ENCODE peak calls at places on chromosomes 6 and 20, in six cellular contexts. O is thyroid gland, W is psoas muscle, U is body of pancreas, A is ovary, P is heart right ventricle. Z is an unnamed sample.
A peak's percentile ranks its signal among the peaks of the same experiment; 100 is the strongest.

GRCh38 chr20:52004720-52005119 is 186.9 kb downstream of the ZFP64 start:
- DNase-seq in O (no peak), W (no peak), U (no peak), A (no peak), P (no peak), Z (no peak)

GRCh38 chr6:169292340-169293124 is 38.9 kb upstream of the THBS2 start:
- DNase-seq in O (no peak), W (peak; percentile 68), U (no peak), A (no peak), P (no peak), Z (no peak)

GRCh38 chr20:24102290-24102689 is 113.7 kb upstream of the GGTLC1 start:
- DNase-seq in O (no peak), W (no peak), U (no peak), A (no peak), P (no peak), Z (no peak)

GRCh38 chr6:52712136-52712535 is 41.2 kb downstream of the TMEM14A start:
- DNase-seq in O (no peak), W (no peak), U (no peak), A (no peak), P (no peak), Z (no peak)

GRCh38 chr6:151068761-151069312 is 170.9 kb upstream of the AKAP12 start:
- DNase-seq in O (no peak), W (no peak), U (no peak), A (no peak), P (no peak), Z (no peak)

GRCh38 chr6:94254689-94255088 is 835.3 kb upstream of the EPHA7 start:
- DNase-seq in O (no peak), W (no peak), U (no peak), A (no peak), P (no peak), Z (no peak)

GRCh38 chr20:22586645-22587310 is 2.4 kb upstream of the FOXA2 start:
- DNase-seq in O (peak; percentile 61), W (peak; percentile 65), U (peak; percentile 89), A (no peak), P (no peak), Z (no peak)

GRCh38 chr6:3231213-3232016 is 4.0 kb upstream of the TUBB2B start:
- DNase-seq in O (peak; percentile 48), W (peak; percentile 73), U (peak; percentile 94), A (peak; percentile 63), P (no peak), Z (peak; percentile 84)

GRCh38 chr6:107806675-107807074 is 17.4 kb downstream of the SCML4 start:
- DNase-seq in O (no peak), W (no peak), U (peak; percentile 41), A (no peak), P (no peak), Z (no peak)

GRCh38 chr6:166438211-166438861 is 55.6 kb upstream of the MPC1 start:
- DNase-seq in O (no peak), W (no peak), U (no peak), A (no peak), P (no peak), Z (peak; percentile 25)

GRCh38 chr6:38161754-38162492 is 342.4 kb downstream of the ZFAND3 start:
- DNase-seq in O (no peak), W (no peak), U (no peak), A (no peak), P (no peak), Z (no peak)

GRCh38 chr6:17729223-17730077 is 22.7 kb upstream of the NUP153 start:
- DNase-seq in O (no peak), W (no peak), U (no peak), A (no peak), P (no peak), Z (no peak)

GRCh38 chr6:116370717-116371383 is at the start of gene DSE:
- DNase-seq in O (peak; percentile 59), W (peak; percentile 91), U (peak; percentile 62), A (peak; percentile 92), P (peak; percentile 85), Z (peak; percentile 35)

GRCh38 chr6:33294086-33294823 is 4.5 kb downstream of the RGL2 start:
- DNase-seq in O (no peak), W (no peak), U (no peak), A (no peak), P (no peak), Z (no peak)

GRCh38 chr20:64216910-64217309 is 38.6 kb upstream of the PCMTD2 start:
- DNase-seq in O (no peak), W (no peak), U (no peak), A (no peak), P (no peak), Z (no peak)
- H3K27ac ChIP-seq in O (no peak overlapping the region), W (no peak overlapping the region), U (no peak overlapping the region), A (no peak overlapping the region), P (no peak overlapping the region), Z (no peak overlapping the region)

GRCh38 chr20:10699506-10699905 is 25.7 kb upstream of the JAG1 start:
- DNase-seq in O (no peak), W (no peak), U (no peak), A (no peak), P (no peak), Z (no peak)
- TF ChIP-seq CTCF in O (no peak), W (no peak), U (no peak), A (no peak), P (no peak), Z (no peak)

GRCh38 chr6:19690676-19691075 is 146.5 kb upstream of the ID4 start:
- DNase-seq in O (no peak), W (no peak), U (no peak), A (no peak), P (no peak), Z (no peak)
- H3K4me3 ChIP-seq in O (no peak overlapping the region), W (no peak overlapping the region), U (no peak overlapping the region), A (no peak overlapping the region), P (no peak overlapping the region), Z (peak overlapping the region; percentile 59)

DNA sequence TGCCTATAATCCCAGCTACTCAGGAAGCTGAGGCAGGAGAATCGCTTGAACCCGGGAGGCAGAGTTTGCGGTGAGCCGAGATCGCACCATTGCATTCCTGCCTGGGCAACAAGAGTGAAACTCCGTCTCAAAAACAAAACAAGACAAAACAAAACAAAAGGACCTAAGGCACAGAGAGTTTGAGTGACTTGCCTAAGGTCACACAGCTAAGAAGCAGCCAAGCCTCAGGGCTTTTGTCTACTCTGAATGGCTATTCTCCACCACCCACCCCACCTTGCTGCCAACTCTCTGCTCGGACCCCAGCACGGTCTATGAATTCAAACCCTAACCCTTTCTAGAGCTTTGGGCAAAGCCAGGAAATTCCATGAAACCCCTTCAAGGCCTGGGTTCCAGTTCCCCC is 19.1 kb upstream of the TTPAL start:
- DNase-seq in O (no peak), W (no peak), U (no peak), A (no peak), P (no peak), Z (no peak)
- H3K27ac ChIP-seq in O (no peak overlapping the region), W (no peak overlapping the region), U (no peak overlapping the region), A (no peak overlapping the region), P (no peak overlapping the region), Z (no peak overlapping the region)

DNA sequence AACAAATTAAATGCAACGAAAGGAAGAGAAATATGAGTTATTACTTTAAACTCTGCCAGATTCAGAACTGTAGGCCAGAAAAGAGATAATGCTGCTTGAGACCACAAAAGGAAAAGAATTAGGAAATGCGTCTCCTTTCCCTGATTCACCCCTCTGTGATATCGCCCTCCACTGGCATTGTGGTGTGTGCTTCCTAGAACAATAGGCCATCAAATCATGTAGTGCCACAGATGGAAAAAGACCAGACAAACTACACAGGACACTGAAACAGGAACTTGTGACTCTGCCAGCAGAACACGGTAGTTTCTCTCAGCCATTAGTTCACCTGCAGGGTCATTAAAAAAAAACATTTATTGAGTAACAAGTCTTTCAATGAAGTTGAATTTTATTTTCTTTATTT is 14.8 kb upstream of the LAMA4 start:
- DNase-seq in O (no peak), W (no peak), U (no peak), A (no peak), P (no peak), Z (no peak)
- TF ChIP-seq CTCF in O (peak; percentile 13), W (peak; percentile 8), U (no peak), A (no peak), P (peak; percentile 27), Z (no peak)

DNA sequence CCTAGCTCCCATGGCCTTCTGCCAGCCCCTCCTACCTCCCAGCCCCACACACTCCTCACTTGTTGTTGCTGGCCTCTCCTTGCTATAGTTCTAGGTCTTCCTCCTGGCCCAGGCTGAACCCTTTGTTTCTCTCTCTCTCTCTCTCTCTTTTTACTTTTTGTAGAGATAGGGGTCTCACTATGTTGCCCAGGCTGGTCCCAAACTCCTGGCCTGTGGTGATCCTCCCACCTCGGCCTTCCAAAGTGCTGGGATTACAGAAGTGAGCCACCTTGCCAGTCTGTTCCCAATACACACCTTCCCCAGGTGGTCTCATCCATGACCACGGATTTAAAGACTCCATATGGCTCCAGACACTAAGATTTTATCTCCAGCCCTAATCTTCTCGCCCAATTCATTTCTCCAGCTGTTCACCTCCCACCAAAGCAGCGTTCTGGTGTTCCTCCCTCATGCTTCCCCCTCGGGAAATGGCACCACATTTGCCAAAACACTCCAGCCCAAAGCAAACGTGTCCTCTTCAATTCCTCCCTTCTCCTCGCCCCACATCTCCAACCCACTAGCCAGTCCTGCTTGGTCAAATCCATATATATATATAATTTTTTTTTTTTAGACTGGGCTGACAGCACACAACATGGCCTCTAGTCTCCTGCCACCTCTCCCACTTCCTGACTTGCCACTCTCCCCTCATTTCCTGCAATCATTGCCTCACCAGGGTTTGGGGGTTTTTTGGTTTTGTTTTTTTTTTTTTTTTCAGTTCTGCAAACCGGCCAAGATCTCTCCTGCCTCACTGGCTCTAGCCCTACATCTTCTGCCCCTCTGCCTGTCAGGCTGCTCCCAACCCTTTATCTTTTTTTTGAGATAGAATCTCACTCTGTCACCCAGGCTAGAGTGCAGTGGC is 104.4 kb downstream of the NCR2 start:
- DNase-seq in O (no peak), W (no peak), U (no peak), A (no peak), P (no peak), Z (no peak)
- H3K4me3 ChIP-seq in O (no peak overlapping the region), W (no peak overlapping the region), U (no peak overlapping the region), A (no peak overlapping the region), P (no peak overlapping the region), Z (no peak overlapping the region)

DNA sequence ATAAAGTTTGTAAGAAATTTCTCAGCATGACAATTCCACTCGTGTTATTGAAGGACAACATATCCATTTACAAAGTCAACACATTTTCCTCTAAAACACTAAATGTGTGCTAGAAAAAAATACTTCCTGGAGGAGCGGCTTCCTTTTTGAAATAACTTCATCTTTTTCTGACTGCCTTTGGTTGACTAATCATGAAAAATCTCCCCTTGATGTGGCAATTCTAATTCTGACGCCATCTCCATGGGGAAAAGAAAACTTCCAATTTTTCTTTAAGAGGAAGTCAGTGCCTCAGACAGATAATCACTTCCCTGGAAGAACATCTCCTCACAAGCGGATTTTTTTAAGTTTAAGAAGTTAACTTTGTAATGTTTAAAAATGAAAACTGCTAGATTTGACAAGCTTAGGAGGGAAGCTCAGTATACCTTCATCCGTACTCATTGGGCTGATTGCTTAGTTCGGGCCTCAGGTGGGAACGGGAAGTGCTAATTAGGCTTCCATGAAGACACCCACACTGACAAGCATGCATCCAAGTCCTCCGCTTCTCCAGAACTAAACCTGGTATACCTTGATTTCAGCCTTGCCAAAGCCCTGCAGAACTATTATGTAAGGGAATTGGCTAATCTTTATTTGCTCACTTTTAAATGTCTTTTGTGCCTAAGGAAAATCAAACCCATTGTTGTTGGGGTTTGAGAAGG is 35.1 kb upstream of the DUSP22 start:
- DNase-seq in O (no peak), W (no peak), U (no peak), A (no peak), P (no peak), Z (no peak)
- H3K27ac ChIP-seq in O (no peak overlapping the region), W (no peak overlapping the region), U (no peak overlapping the region), A (no peak overlapping the region), P (no peak overlapping the region), Z (no peak overlapping the region)

Z was measured in dorsolateral prefrontal cortex.